ENCODE peak calls at places on chromosomes 7 and 10, in six cellular contexts. G is esophagus squamous epithelium, B is mammary epithelial cell, W is WTC11, S is type B pancreatic cell, E is fibroblast of mammary gland. F is an unnamed sample.

GRCh38 chr10:68562666-68563522 is 2.8 kb downstream of the TET1 start:
- DNase-seq in S (no peak), G (no peak), E (peak; percentile 70), B (no peak), W (peak; percentile 21), F (no peak)

GRCh38 chr10:98488669-98489430 is 42.1 kb upstream of the HPS1 start:
- DNase-seq in W (no peak), S (no peak), G (no peak), E (peak; percentile 13), B (peak; percentile 41), F (no peak)

GRCh38 chr7:1459930-1460756 is 873 bp upstream of the MICALL2 start:
- DNase-seq in W (no peak), E (no peak), B (peak; percentile 43), G (no peak), S (no peak), F (no peak)

GRCh38 chr7:116984917-116985316 is 31.6 kb downstream of the ST7 start:
- DNase-seq in E (peak; percentile 44), B (no peak), W (no peak), S (no peak), G (no peak), F (no peak)

GRCh38 chr10:108562105-108562504 is 1361.2 kb downstream of the XPNPEP1 start:
- DNase-seq in G (no peak), S (no peak), W (no peak), B (no peak), E (no peak), F (no peak)

GRCh38 chr7:3431306-3431705 is 130.3 kb downstream of the SDK1 start:
- DNase-seq in W (no peak), S (no peak), B (peak; percentile 40), G (no peak), E (peak; percentile 37), F (no peak)

GRCh38 chr7:154736389-154736788 is 266.5 kb downstream of the PAXIP1 start:
- DNase-seq in G (no peak), E (no peak), B (no peak), S (no peak), W (no peak), F (no peak)

GRCh38 chr10:63603709-63604445 is 82.7 kb downstream of the REEP3 start:
- DNase-seq in W (no peak), S (no peak), G (no peak), B (no peak), E (peak; percentile 65), F (no peak)

GRCh38 chr7:67423058-67423457 is 426.4 kb downstream of the TYW1 start:
- DNase-seq in W (no peak), B (no peak), E (peak; percentile 2), S (no peak), G (no peak), F (no peak)

GRCh38 chr7:51263631-51264484 is 52.8 kb downstream of the COBL start:
- DNase-seq in W (no peak), G (no peak), S (no peak), E (no peak), B (peak; percentile 23), F (no peak)

GRCh38 chr10:29795856-29796255 is 161.1 kb upstream of the SVIL start:
- DNase-seq in G (no peak), S (no peak), E (peak; percentile 45), B (peak; percentile 29), W (no peak), F (no peak)

GRCh38 chr10:113518816-113519591 is 33.8 kb upstream of the HABP2 start:
- DNase-seq in S (no peak), G (no peak), W (no peak), B (no peak), E (peak; percentile 15), F (no peak)

GRCh38 chr10:26627320-26627719 is 70.2 kb upstream of the PDSS1 start:
- DNase-seq in B (no peak), E (peak; percentile 1), G (no peak), W (peak; percentile 29), S (no peak), F (no peak)

GRCh38 chr7:154693646-154694045 is 309.3 kb downstream of the PAXIP1 start:
- DNase-seq in E (no peak), B (no peak), G (no peak), W (no peak), S (no peak), F (no peak)

GRCh38 chr7:135846339-135846738 is 97.7 kb upstream of the FAM180A start:
- DNase-seq in W (no peak), E (no peak), S (peak; percentile 34), G (no peak), B (no peak), F (no peak)

GRCh38 chr10:101767600-101767945 is 8.3 kb downstream of the FGF8 start:
- DNase-seq in S (no peak), W (no peak), G (no peak), B (no peak), E (no peak), F (no peak)

GRCh38 chr10:78424721-78425120 is 391.1 kb downstream of the RPS24 start:
- DNase-seq in G (no peak), E (peak; percentile 12), S (no peak), W (peak; percentile 44), B (no peak), F (no peak)

GRCh38 chr10:24908793-24909423 is 43.5 kb downstream of the PRTFDC1 start:
- DNase-seq in E (peak; percentile 89), B (peak; percentile 84), G (no peak), W (no peak), S (no peak), F (no peak)

GRCh38 chr10:129800796-129801340 is 163.2 kb downstream of the EBF3 start:
- DNase-seq in W (no peak), E (no peak), G (no peak), B (no peak), S (no peak), F (no peak)

GRCh38 chr7:98240961-98241673 is 10.9 kb downstream of the TECPR1 start:
- DNase-seq in S (no peak), W (peak; percentile 76), B (no peak), G (no peak), E (peak; percentile 40), F (no peak)

GRCh38 chr7:105680505-105681187 is 99.4 kb upstream of the EFCAB10 start:
- DNase-seq in G (no peak), W (no peak), S (no peak), B (no peak), E (peak; percentile 54), F (no peak)

GRCh38 chr10:34933676-34934075 is 118.6 kb upstream of the PARD3 start:
- DNase-seq in G (no peak), E (peak; percentile 47), S (no peak), W (no peak), B (no peak), F (no peak)

GRCh38 chr7:83410989-83411591 is 237.8 kb downstream of the SEMA3E start:
- DNase-seq in W (no peak), S (no peak), E (peak; percentile 60), G (no peak), B (peak; percentile 9), F (peak; percentile 31)

GRCh38 chr7:151888079-151888673 is 11.3 kb upstream of the PRKAG2 start:
- DNase-seq in G (no peak), B (no peak), W (no peak), E (no peak), S (no peak), F (no peak)

GRCh38 chr7:26858735-26859134 is 5.7 kb downstream of the SKAP2 start:
- DNase-seq in B (peak; percentile 60), E (no peak), S (no peak), W (no peak), G (no peak), F (no peak)

GRCh38 chr7:141225916-141226618 is 152.2 kb downstream of the TMEM178B start:
- DNase-seq in E (no peak), S (no peak), W (no peak), B (peak; percentile 19), G (no peak), F (no peak)

GRCh38 chr10:15897282-15897681 is 37.0 kb upstream of the MINDY3 start:
- DNase-seq in E (peak; percentile 62), G (no peak), S (no peak), W (no peak), B (peak; percentile 33), F (no peak)

GRCh38 chr10:15896654-15897053 is 36.3 kb upstream of the MINDY3 start:
- DNase-seq in S (no peak), W (no peak), G (no peak), E (no peak), B (no peak), F (no peak)

GRCh38 chr10:15901889-15902288 is 41.6 kb upstream of the MINDY3 start:
- DNase-seq in E (no peak), W (no peak), G (no peak), B (no peak), S (no peak), F (no peak)

DNA sequence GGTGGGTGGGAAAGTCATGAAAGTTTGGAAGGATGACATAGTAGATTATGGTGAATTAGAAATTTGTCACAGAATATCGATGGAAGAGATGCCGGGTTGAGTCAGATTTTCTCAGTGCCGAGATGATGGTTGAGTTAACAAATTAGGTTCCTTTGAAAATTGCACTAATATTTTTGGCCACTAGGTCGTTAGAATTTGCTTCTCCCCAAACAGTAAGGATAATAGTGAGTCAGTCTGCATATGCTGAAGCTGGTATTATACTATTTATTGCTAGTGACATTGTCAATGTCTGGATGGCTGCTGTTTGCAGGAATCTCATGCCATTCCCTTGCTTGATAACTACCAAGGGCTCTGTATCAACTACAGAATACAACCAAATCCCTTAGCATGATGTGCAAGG is 37.7 kb upstream of the MINDY3 start:
- DNase-seq in E (peak; percentile 48), S (no peak), G (no peak), W (no peak), B (peak; percentile 19), F (no peak)
- TF ChIP-seq CTCF in E (peak; percentile 47), S (peak; percentile 64), G (no peak), W (no peak), B (peak; percentile 40), F (peak; percentile 19)

DNA sequence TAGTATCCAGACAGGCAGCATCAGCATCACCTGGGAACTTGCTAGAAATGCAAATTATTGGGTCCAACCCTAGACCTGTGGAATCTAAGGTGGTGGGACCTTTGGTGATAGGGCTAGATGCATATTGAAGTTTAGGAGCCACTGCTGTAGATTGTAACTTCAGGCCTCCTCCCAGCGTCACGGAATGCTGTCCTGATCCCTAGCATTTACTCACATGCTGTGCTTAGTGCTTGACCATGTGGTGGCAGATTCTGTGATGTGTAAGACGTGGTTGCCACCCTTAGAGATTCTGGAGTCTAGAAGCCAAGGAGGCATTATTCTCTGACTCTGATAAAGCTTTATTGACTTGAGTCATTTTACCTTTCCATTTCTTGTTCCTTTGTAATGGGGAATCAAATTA is 13.5 kb downstream of the AHR start:
- DNase-seq in G (no peak), E (no peak), W (peak; percentile 16), B (no peak), S (no peak), F (no peak)
- TF ChIP-seq CTCF in G (no peak), E (no peak), W (no peak), B (no peak), S (no peak), F (no peak)

GRCh38 chr7:127066974-127067373 is 185.8 kb downstream of the GRM8 start:
- DNase-seq in W (peak; percentile 36), G (no peak), S (no peak), E (no peak), B (no peak), F (no peak)
- TF ChIP-seq CTCF in W (peak; percentile 24), G (no peak), S (peak; percentile 38), E (no peak), B (no peak), F (no peak)

GRCh38 chr10:53209941-53210611 is 437.5 kb upstream of the MBL2 start:
- DNase-seq in E (peak; percentile 0), G (no peak), W (no peak), S (no peak), B (peak; percentile 39), F (no peak)
- TF ChIP-seq CTCF in E (no peak), G (no peak), W (peak; percentile 34), S (peak; percentile 74), B (peak; percentile 66), F (no peak)